ENCODE peak calls at places on chromosomes 11 and 22, in six cellular contexts. O, G, E, H, D and F are unnamed samples.

GRCh38 chr22:32533265-32534068 is 58.9 kb downstream of the FBXO7 start:
- DNase-seq in O (no peak), G (no peak), E (no peak), H (no peak), D (no peak), F (peak)

GRCh38 chr11:132248585-132248984 is 878.2 kb downstream of the NTM start:
- DNase-seq in O (no peak), G (no peak), E (no peak), H (no peak), D (no peak), F (no peak)

GRCh38 chr11:115715371-115715770 is 211.2 kb upstream of the CADM1 start:
- DNase-seq in O (no peak), G (no peak), E (no peak), H (no peak), D (no peak), F (no peak)

GRCh38 chr11:45756384-45757010 is 48.5 kb upstream of the SLC35C1 start:
- DNase-seq in O (no peak), G (no peak), E (no peak), H (no peak), D (no peak), F (no peak)

GRCh38 chr22:33299245-33299956 is 241.2 kb upstream of the SYN3 start:
- DNase-seq in O (no peak), G (no peak), E (no peak), H (no peak), D (no peak), F (no peak)

GRCh38 chr11:68468217-68468828 is 7.8 kb downstream of the PPP6R3 start:
- DNase-seq in O (no peak), G (no peak), E (no peak), H (no peak), D (no peak), F (no peak)

GRCh38 chr22:50313021-50313420 is 5.6 kb upstream of the PLXNB2 start:
- DNase-seq in O (no peak), G (no peak), E (no peak), H (peak), D (no peak), F (no peak)

GRCh38 chr22:36461665-36462474 is 19.6 kb downstream of the TXN2 start:
- DNase-seq in O (no peak), G (no peak), E (no peak), H (peak), D (no peak), F (peak)

GRCh38 chr11:83292709-83293435 is 6.7 kb upstream of the CCDC90B start:
- DNase-seq in O (peak), G (peak), E (no peak), H (no peak), D (peak), F (peak)

GRCh38 chr11:3655548-3655947 is 10.6 kb downstream of the ART1 start:
- DNase-seq in O (no peak), G (no peak), E (no peak), H (no peak), D (no peak), F (no peak)

GRCh38 chr22:17172172-17172833 is 13.2 kb upstream of the HDHD5 start:
- DNase-seq in O (no peak), G (no peak), E (no peak), H (no peak), D (no peak), F (no peak)

GRCh38 chr22:38754247-38755154 is 1.3 kb downstream of the SUN2 start:
- DNase-seq in O (no peak), G (peak), E (no peak), H (peak), D (peak), F (no peak)

GRCh38 chr22:28410050-28410816 is 269.4 kb downstream of the TTC28 start:
- DNase-seq in O (no peak), G (no peak), E (no peak), H (no peak), D (no peak), F (peak)

GRCh38 chr11:123137496-123138270 is 57.4 kb downstream of the CLMP start:
- DNase-seq in O (no peak), G (no peak), E (peak), H (peak), D (no peak), F (peak)

GRCh38 chr22:24120029-24120428 is 61.3 kb upstream of the SUSD2 start:
- DNase-seq in O (no peak), G (no peak), E (no peak), H (no peak), D (no peak), F (no peak)